ENCODE peak calls at places on chromosomes 3 and 15, in four cellular contexts. U, V, W and B are unnamed samples.
A peak's percentile ranks its signal among the peaks of the same experiment; 100 is the strongest.

GRCh38 chr3:127857270-127857801 is 35.0 kb upstream of the MGLL start:
- DNase-seq in U (no peak), V (peak; percentile 13), W (no peak), B (no peak)

GRCh38 chr3:133578548-133579191 is 5.2 kb downstream of the CDV3 start:
- DNase-seq in U (no peak), V (peak; percentile 67), W (no peak), B (no peak)

GRCh38 chr3:132417695-132418520 is 606 bp downstream of the DNAJC13 start:
- DNase-seq in U (no peak), V (peak; percentile 81), W (peak; percentile 21), B (no peak)

GRCh38 chr15:78437107-78437761 is 782 bp upstream of the IREB2 start:
- DNase-seq in U (no peak), V (no peak), W (no peak), B (no peak)

GRCh38 chr3:173938159-173938558 is 540.6 kb downstream of the NLGN1 start:
- DNase-seq in U (no peak), V (peak; percentile 56), W (no peak), B (no peak)

GRCh38 chr15:100721758-100722550 is 119.6 kb downstream of the ASB7 start:
- DNase-seq in U (peak; percentile 30), V (peak; percentile 100), W (peak; percentile 25), B (peak; percentile 99)

GRCh38 chr3:128309026-128309425 is 155.7 kb downstream of the EEFSEC start:
- DNase-seq in U (no peak), V (no peak), W (peak; percentile 42), B (no peak)

GRCh38 chr15:44427756-44428724 is 611 bp downstream of the CTDSPL2 start:
- DNase-seq in U (no peak), V (peak; percentile 71), W (peak; percentile 25), B (peak; percentile 11)

GRCh38 chr3:31802981-31803380 is 178.1 kb downstream of the OSBPL10 start:
- DNase-seq in U (no peak), V (no peak), W (no peak), B (no peak)

GRCh38 chr3:14296352-14296751 is 106.1 kb upstream of the SLC6A6 start:
- DNase-seq in U (no peak), V (no peak), W (no peak), B (no peak)

GRCh38 chr3:168714609-168715240 is 619.0 kb upstream of the GOLIM4 start:
- DNase-seq in U (no peak), V (no peak), W (no peak), B (no peak)